ENCODE peak calls at places on chromosome 12, in nine cellular contexts. W is testis; V is BE2C; I is upper lobe of right lung; K is stomach; O is A549; S is thoracic aorta; R is AG04450; X is CD8-positive, alpha-beta T cell. P is an unnamed sample.
A peak's percentile ranks its signal among the peaks of the same experiment; 100 is the strongest.

GRCh38 chr12:21476949-21477348 is 24.5 kb downstream of the RECQL start:
- DNase-seq in O (no peak), I (no peak), R (peak; percentile 7), X (no peak), W (no peak), K (no peak), S (no peak), V (no peak), P (peak; percentile 13)

GRCh38 chr12:127245009-127245408 is 1022.0 kb upstream of the TMEM132C start:
- DNase-seq in K (peak; percentile 28), W (no peak), S (no peak), O (no peak), I (no peak), V (no peak), R (no peak), X (no peak), P (no peak)

GRCh38 chr12:120496353-120497340 is 734 bp downstream of the DYNLL1 start:
- DNase-seq in V (peak; percentile 69), I (peak; percentile 82), W (peak; percentile 84), R (no peak), X (peak; percentile 44), S (peak; percentile 26), K (peak; percentile 59), O (peak; percentile 44), P (peak; percentile 72)

GRCh38 chr12:86666311-86666710 is 410.1 kb upstream of the MGAT4C start:
- DNase-seq in X (no peak), W (no peak), K (no peak), R (no peak), I (no peak), O (no peak), V (no peak), S (no peak), P (peak; percentile 3)

GRCh38 chr12:111143216-111143756 is 222.9 kb upstream of the MYL2 start:
- DNase-seq in K (no peak), W (no peak), X (no peak), S (no peak), O (no peak), V (no peak), I (no peak), R (no peak), P (no peak)

GRCh38 chr12:123058980-123059379 is 78.5 kb downstream of the ARL6IP4 start:
- DNase-seq in I (peak; percentile 46), K (no peak), O (no peak), S (no peak), X (no peak), W (peak; percentile 68), R (no peak), V (no peak), P (no peak)

GRCh38 chr12:14768823-14769405 is 34.4 kb downstream of the WBP11 start:
- DNase-seq in R (no peak), V (no peak), K (peak; percentile 33), S (peak; percentile 7), O (no peak), W (peak; percentile 32), I (no peak), X (no peak), P (peak; percentile 52)

GRCh38 chr12:124379938-124380754 is 85.3 kb downstream of the RFLNA start:
- DNase-seq in X (no peak), S (peak; percentile 72), W (peak; percentile 76), O (peak; percentile 73), R (peak; percentile 58), V (no peak), K (peak; percentile 50), I (peak; percentile 73), P (peak; percentile 90)

GRCh38 chr12:116950628-116951325 is 40.0 kb downstream of the FBXW8 start:
- DNase-seq in W (no peak), I (no peak), K (no peak), V (peak; percentile 64), S (no peak), R (no peak), X (no peak), O (no peak), P (no peak)

DNA sequence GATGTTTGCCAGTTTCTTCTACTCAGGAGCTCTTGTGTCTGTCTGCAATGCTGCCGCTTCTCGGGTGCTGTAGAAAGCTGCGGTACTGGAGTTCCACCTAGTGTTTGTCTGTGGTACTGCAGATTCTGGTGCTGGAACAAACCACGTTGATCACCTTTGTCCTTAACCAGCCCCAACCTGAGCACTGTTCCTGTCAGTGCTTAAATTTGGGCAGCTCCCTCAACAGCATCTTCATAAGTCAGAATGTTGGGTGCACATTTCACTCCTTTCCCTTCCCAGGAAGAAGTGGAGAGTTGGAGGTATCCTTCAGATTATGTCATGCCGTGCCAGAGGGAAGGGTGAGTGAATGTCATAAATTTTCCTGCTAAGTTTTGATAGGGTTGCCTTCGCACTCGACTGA is 48.7 kb upstream of the LALBA start:
- DNase-seq in W (peak; percentile 93), K (peak; percentile 74), V (peak; percentile 71), R (peak; percentile 26), S (peak; percentile 9), I (no peak), X (peak; percentile 56), O (peak; percentile 70), P (peak; percentile 81)
- TF ChIP-seq CTCF in W (peak; percentile 98), K (peak; percentile 90), V (peak; percentile 100), R (peak; percentile 99), S (peak; percentile 95), I (peak; percentile 95), X (peak; percentile 94), O (peak; percentile 97), P (peak; percentile 99)

DNA sequence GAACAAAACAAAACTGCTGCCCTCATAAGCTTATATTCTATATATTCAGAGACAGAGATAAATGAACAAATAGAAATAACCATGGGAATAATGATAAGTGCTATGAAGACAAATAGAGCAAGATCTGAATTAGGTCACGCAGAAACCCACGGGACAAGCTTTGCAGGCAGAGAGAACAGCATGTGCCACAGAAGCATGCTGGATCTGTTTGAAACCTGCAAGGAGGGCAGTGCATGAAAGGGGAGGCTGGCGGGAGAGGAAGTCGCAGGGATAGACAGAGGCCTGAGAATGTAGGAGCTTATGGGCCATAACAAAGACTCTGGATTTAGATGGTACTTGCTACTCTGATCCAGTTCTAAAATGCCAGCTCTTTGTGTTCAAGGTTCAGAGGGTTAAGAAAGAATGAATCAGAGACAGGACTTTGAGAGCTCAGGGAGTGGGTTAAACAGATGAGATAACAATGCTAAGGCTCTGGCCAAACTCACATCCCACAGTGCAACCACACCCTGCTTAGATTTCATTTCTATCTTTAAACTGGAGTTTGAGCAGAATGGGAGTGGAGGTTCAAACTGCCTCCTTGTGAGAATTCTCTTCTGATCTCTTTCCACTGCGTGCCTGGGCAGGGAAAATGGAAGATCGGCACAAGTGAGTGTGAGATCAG is 49.2 kb upstream of the PPP1R12A start:
- DNase-seq in X (no peak), S (no peak), V (no peak), R (no peak), O (peak; percentile 9), W (peak; percentile 60), I (no peak), K (no peak), P (no peak)
- H3K4me3 ChIP-seq in X (no peak overlapping the region), S (no peak overlapping the region), V (no peak overlapping the region), R (no peak overlapping the region), O (no peak overlapping the region), W (no peak overlapping the region), I (no peak overlapping the region), K (no peak overlapping the region), P (no peak overlapping the region)

GRCh38 chr12:37672655-37673260 is 643.8 kb upstream of the ALG10B start:
- DNase-seq in R (no peak), O (no peak), W (no peak), K (no peak), V (no peak), I (no peak), S (no peak), X (no peak), P (no peak)
- H3K9me3 ChIP-seq in R (no peaks in the 10 kb centered on the region), O (no peaks in the 10 kb centered on the region), W (no peaks in the 10 kb centered on the region), K (no peaks in the 10 kb centered on the region), V (no peaks in the 10 kb centered on the region), I (no peaks in the 10 kb centered on the region), S (no peaks in the 10 kb centered on the region), X (no peaks in the 10 kb centered on the region), P (no peaks in the 10 kb centered on the region)

GRCh38 chr12:88946377-88946997 is 366.2 kb upstream of the KITLG start:
- DNase-seq in S (no peak), W (no peak), R (no peak), V (no peak), K (no peak), X (no peak), O (no peak), I (no peak), P (peak; percentile 85)
- TF ChIP-seq CTCF in S (no peak), W (no peak), R (peak; percentile 6), V (no peak), K (no peak), X (no peak), O (no peak), I (peak; percentile 16), P (peak; percentile 25)

GRCh38 chr12:58920102-58920955 is at the start of gene LRIG3:
- DNase-seq in I (peak; percentile 94), V (peak; percentile 76), R (peak; percentile 76), O (peak; percentile 85), K (peak; percentile 91), W (peak; percentile 90), X (no peak), S (peak; percentile 53), P (peak; percentile 94)

GRCh38 chr12:58917699-58918334 is 2.5 kb downstream of the LRIG3 start:
- DNase-seq in I (no peak), W (no peak), V (no peak), R (no peak), S (no peak), O (no peak), X (no peak), K (no peak), P (no peak)

GRCh38 chr12:58919271-58920101 is 818 bp downstream of the LRIG3 start:
- DNase-seq in R (no peak), K (no peak), S (no peak), X (no peak), I (peak; percentile 81), O (peak; percentile 34), W (peak; percentile 43), V (no peak), P (peak; percentile 51)

GRCh38 chr12:58916891-58917570 is 3.3 kb downstream of the LRIG3 start:
- DNase-seq in R (no peak), W (no peak), I (no peak), K (no peak), O (no peak), X (no peak), V (no peak), S (no peak), P (peak; percentile 67)

GRCh38 chr12:58918475-58918874 is 1.8 kb downstream of the LRIG3 start:
- DNase-seq in W (no peak), X (no peak), V (no peak), O (no peak), R (no peak), I (no peak), K (no peak), S (no peak), P (no peak)
- H3K4me3 ChIP-seq in W (peak overlapping the region; percentile 80), X (no peak overlapping the region), V (no peak overlapping the region), O (peak overlapping the region; percentile 68), R (peak overlapping the region; percentile 75), I (peak overlapping the region; percentile 63), K (peak overlapping the region; percentile 87), S (peak overlapping the region; percentile 81), P (peak overlapping the region; percentile 61)

DNA sequence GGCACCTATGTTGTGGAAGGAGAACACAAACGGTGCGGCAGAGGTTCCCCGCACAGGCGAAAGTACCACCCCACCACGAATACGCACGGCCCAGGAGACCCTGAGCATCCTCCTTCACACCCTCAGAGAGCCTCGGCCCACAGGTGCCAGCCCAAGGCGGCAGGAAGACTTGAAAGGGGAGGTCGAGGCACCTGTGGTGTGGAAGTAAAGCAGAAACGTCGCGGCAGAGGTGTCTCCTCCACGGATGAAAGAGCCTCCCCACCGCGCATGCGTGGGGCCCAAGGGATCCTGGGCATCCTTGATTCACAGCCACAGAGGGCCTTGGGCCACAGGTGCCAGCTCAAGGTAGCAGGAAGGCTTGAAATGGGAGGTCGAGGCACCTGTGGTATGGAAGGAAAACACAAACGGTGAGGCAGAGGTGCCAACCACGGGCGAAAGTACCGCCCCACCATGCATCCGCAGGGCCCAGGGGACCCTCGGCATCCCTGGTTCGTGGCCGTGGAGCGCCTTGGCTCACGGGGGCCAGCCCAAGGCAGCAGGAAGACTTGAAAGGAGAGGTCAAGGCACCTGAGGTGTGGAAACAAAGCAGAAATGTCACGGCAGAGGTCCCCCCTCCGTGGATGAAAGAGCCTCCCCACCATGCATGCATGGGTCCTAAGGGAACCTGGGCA is 380.1 kb downstream of the ALG10 start:
- DNase-seq in I (peak; percentile 52), R (no peak), S (no peak), O (no peak), W (peak; percentile 12), V (peak; percentile 4), K (peak; percentile 17), X (no peak), P (no peak)
- H3K9me3 ChIP-seq in I (peaks cover 14% of the 10 kb centered on the region), R (peaks cover 98% of the 10 kb centered on the region), S (peaks cover 29% of the 10 kb centered on the region), O (peaks cover 5% of the 10 kb centered on the region), W (no peaks in the 10 kb centered on the region), V (no peaks in the 10 kb centered on the region), K (peaks cover 97% of the 10 kb centered on the region), X (peaks cover 9% of the 10 kb centered on the region), P (no peaks in the 10 kb centered on the region)